ENCODE peak calls at places on chromosomes 11 and 22, in six cellular contexts. X is IMR-90, M is neuronal stem cell, S is H1, J is H9, H is trophoblast cell. F is an unnamed sample.

GRCh38 chr22:49995413-49996191 is 17.0 kb downstream of the IL17REL start:
- DNase-seq in M (no peak), H (no peak), J (no peak), X (no peak), S (no peak), F (no peak)

GRCh38 chr22:41565403-41566054 is 4.7 kb downstream of the CSDC2 start:
- DNase-seq in J (peak; percentile 50), M (no peak), H (peak; percentile 31), X (peak; percentile 89), S (no peak), F (peak; percentile 89)

GRCh38 chr22:42433754-42434153 is 1.6 kb upstream of the NFAM1 start:
- DNase-seq in M (no peak), X (no peak), J (no peak), S (no peak), H (no peak), F (no peak)

GRCh38 chr22:36934940-36935610 is 21.6 kb downstream of the CSF2RB start:
- DNase-seq in X (no peak), J (peak; percentile 17), H (no peak), M (no peak), S (no peak), F (no peak)

GRCh38 chr22:31826443-31826842 is 72.6 kb downstream of the DEPDC5 start:
- DNase-seq in H (no peak), J (no peak), S (no peak), M (no peak), X (no peak), F (no peak)

GRCh38 chr11:96486890-96487633 is 97.2 kb downstream of the JRKL start:
- DNase-seq in H (no peak), S (no peak), J (peak; percentile 60), M (no peak), X (peak; percentile 25), F (peak; percentile 72)

GRCh38 chr11:74777038-74777437 is 28.4 kb downstream of the RNF169 start:
- DNase-seq in X (no peak), J (no peak), M (no peak), S (no peak), H (peak; percentile 87), F (no peak)

GRCh38 chr11:19474954-19475811 is 234.4 kb upstream of the E2F8 start:
- DNase-seq in H (no peak), S (no peak), X (no peak), J (no peak), M (peak; percentile 38), F (no peak)

GRCh38 chr11:44750440-44751005 is 23.8 kb downstream of the TSPAN18 start:
- DNase-seq in J (no peak), S (no peak), H (no peak), X (no peak), M (no peak), F (no peak)

GRCh38 chr11:61908730-61909622 is 8.4 kb downstream of the RAB3IL1 start:
- DNase-seq in H (no peak), J (no peak), S (no peak), X (no peak), M (no peak), F (no peak)
- H3K4me2 ChIP-seq in H (no peak overlapping the region), J (no peak overlapping the region), S (peak overlapping the region; percentile 43), X (no peak overlapping the region), M (no peak overlapping the region), F (no peak overlapping the region)

GRCh38 chr22:20621162-20621561 is 113.8 kb downstream of the MED15 start:
- DNase-seq in X (no peak), S (no peak), M (no peak), H (no peak), J (no peak), F (no peak)
- H4K91ac ChIP-seq in X (no peak overlapping the region), S (no peak overlapping the region), M (no peak overlapping the region), H (no peak overlapping the region), J (no peak overlapping the region), F (no peak overlapping the region)

GRCh38 chr11:13462928-13463778 is at the start of gene BTBD10:
- DNase-seq in J (peak; percentile 92), X (peak; percentile 93), H (peak; percentile 98), M (peak; percentile 90), S (peak; percentile 72), F (peak; percentile 96)
- H4K8ac ChIP-seq in J (no peak within 1 kb of the TSS), X (peak within 1 kb of the TSS; percentile 95), H (peak within 1 kb of the TSS; percentile 99), M (no peak within 1 kb of the TSS), S (peak within 1 kb of the TSS; percentile 94), F (peak within 1 kb of the TSS; percentile 45)

GRCh38 chr11:110713469-110713776 is 1.2 kb upstream of the ARHGAP20 start:
- DNase-seq in J (no peak), X (no peak), H (no peak), S (no peak), M (no peak), F (no peak)

GRCh38 chr11:110711448-110711775 is 825 bp downstream of the ARHGAP20 start:
- DNase-seq in S (no peak), X (no peak), H (no peak), M (no peak), J (no peak), F (no peak)

GRCh38 chr11:110712643-110713468 is 619 bp upstream of the ARHGAP20 start:
- DNase-seq in M (peak; percentile 47), J (peak; percentile 28), X (peak; percentile 52), H (peak; percentile 17), S (no peak), F (peak; percentile 20)

GRCh38 chr11:110710520-110711381 is 1.5 kb downstream of the ARHGAP20 start:
- DNase-seq in H (peak; percentile 76), X (peak; percentile 51), S (no peak), M (no peak), J (peak; percentile 44), F (peak; percentile 23)

DNA sequence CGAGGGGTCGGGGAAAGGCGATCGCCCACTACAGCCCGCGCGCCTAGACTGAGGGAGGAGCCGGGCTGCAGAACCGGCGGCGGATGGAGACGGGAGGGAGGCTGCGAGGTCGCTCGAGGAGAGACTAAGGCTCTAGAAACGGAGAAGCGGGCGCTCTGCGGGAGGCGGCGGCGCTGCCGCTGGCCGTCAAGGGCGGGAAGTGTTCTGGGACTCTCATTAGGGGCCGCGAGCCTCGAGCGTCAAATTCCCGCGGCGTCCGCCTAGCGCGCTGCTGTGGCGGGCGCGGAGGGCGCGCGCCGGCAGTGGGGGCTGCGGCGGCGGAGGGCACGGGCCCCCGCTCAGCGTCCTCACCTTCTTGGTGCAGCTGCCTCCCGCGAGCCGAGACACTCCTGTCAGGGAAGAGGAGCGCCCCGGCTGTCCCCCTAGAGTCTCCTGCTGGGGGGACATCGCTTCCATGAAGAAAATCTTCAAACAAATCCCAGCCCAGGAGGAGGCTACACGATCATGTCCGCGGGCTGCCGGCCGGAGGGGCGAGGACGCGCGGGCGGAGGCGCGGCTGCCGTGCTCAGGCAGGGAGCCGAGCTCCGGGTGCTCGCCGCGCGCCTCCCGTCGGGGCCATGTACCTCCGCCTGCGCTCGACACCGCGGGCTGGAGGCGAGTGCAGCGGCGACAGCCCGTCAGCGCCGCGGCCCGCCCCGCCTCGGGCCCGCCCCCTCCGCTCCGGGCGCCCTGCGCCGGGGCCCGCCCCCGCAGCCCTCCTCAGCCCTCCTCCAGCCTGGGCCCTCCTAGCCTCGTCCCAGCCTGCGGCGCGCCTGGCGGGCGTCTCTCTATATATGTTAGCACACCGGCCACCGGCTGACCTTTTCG is at the start of gene ARHGAP20:
- DNase-seq in S (no peak), J (peak; percentile 81), M (peak; percentile 56), X (peak; percentile 71), H (peak; percentile 74), F (peak; percentile 58)
- H3K4me2 ChIP-seq in S (peak within 1 kb of the TSS; percentile 98), J (peak within 1 kb of the TSS; percentile 87), M (peak within 1 kb of the TSS; percentile 89), X (peak within 1 kb of the TSS; percentile 97), H (peak within 1 kb of the TSS; percentile 82), F (peak within 1 kb of the TSS; percentile 81)

DNA sequence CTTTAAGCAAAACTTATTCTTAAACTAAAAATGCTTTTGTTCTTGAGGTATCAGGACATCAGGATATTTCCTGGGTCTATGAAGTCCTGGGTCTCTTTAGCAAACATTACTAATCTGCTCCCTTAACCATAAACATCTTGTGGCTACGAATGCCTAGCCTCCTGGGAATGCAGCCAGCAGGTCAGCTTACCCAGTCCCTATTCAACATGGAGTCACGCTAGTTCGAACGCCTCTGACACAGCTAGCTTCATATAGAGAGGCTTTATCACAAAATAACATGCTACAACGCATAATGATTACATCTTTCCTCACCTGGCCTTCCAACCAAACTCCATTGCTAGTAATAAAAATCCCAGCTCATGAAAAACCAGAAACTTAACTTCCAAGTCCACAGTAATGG is 17.5 kb upstream of the FIBIN start:
- DNase-seq in S (no peak), H (no peak), M (no peak), X (peak; percentile 94), J (no peak), F (peak; percentile 68)
- H4K91ac ChIP-seq in S (no peak overlapping the region), H (no peak overlapping the region), M (no peak overlapping the region), X (peak overlapping the region; percentile 76), J (no peak overlapping the region), F (no peak overlapping the region)